ENCODE peak calls at places on chromosome 10, in eight cellular contexts. I, D, J, T, M, U, E and V are unnamed samples.

GRCh38 chr10:12689893-12690292 is 311.6 kb downstream of the CCDC3 start:
- DNase-seq in I (no peak), D (no peak), J (no peak), T (no peak), M (no peak), U (no peak), E (peak; percentile 22), V (no peak)

GRCh38 chr10:110775406-110775805 is 96.3 kb upstream of the PDCD4 start:
- DNase-seq in I (no peak), D (no peak), J (no peak), T (no peak), M (no peak), U (no peak), E (no peak), V (no peak)

GRCh38 chr10:122688293-122688989 is 11.2 kb downstream of the C10orf120 start:
- DNase-seq in I (no peak), D (peak; percentile 32), J (no peak), T (peak; percentile 37), M (peak; percentile 9), U (peak; percentile 9), E (no peak), V (peak; percentile 10)

GRCh38 chr10:72079356-72079755 is 9.0 kb downstream of the SPOCK2 start:
- DNase-seq in I (peak; percentile 88), D (no peak), J (no peak), T (no peak), M (no peak), U (no peak), E (no peak), V (no peak)

GRCh38 chr10:17523917-17524316 is 69.5 kb upstream of the ST8SIA6 start:
- DNase-seq in I (no peak), D (no peak), J (no peak), T (no peak), M (no peak), U (peak; percentile 29), E (no peak), V (no peak)

GRCh38 chr10:24209421-24209770 is 458 bp downstream of the KIAA1217 start:
- DNase-seq in I (no peak), D (no peak), J (no peak), T (peak; percentile 23), M (no peak), U (peak; percentile 70), E (no peak), V (peak; percentile 43)

GRCh38 chr10:30098624-30099023 is 39.2 kb upstream of the JCAD start:
- DNase-seq in I (no peak), D (peak; percentile 49), J (peak; percentile 63), T (peak; percentile 68), M (no peak), U (peak; percentile 88), E (no peak), V (peak; percentile 89)

GRCh38 chr10:115171392-115171960 is 78.3 kb downstream of the ATRNL1 start:
- DNase-seq in I (no peak), D (peak; percentile 16), J (no peak), T (peak; percentile 19), M (peak; percentile 44), U (no peak), E (no peak), V (peak; percentile 18)

GRCh38 chr10:50937230-50937907 is 51.9 kb upstream of the A1CF start:
- DNase-seq in I (no peak), D (peak; percentile 43), J (peak; percentile 15), T (peak; percentile 68), M (peak; percentile 71), U (peak; percentile 12), E (no peak), V (peak; percentile 73)

GRCh38 chr10:131773321-131773988 is 127.4 kb upstream of the PPP2R2D start:
- DNase-seq in I (no peak), D (no peak), J (no peak), T (no peak), M (no peak), U (no peak), E (no peak), V (no peak)

GRCh38 chr10:103111918-103112877 is 80.9 kb downstream of the NT5C2 start:
- DNase-seq in I (no peak), D (no peak), J (no peak), T (no peak), M (no peak), U (no peak), E (no peak), V (no peak)

GRCh38 chr10:20963056-20963455 is 65.9 kb upstream of the NEBL start:
- DNase-seq in I (no peak), D (no peak), J (no peak), T (no peak), M (no peak), U (no peak), E (no peak), V (no peak)

GRCh38 chr10:97852277-97852676 is 2.6 kb downstream of the GOLGA7B start:
- DNase-seq in I (no peak), D (no peak), J (no peak), T (no peak), M (no peak), U (peak; percentile 48), E (no peak), V (no peak)

GRCh38 chr10:99834410-99834809 is 52.0 kb downstream of the ABCC2 start:
- DNase-seq in I (no peak), D (no peak), J (no peak), T (peak; percentile 48), M (no peak), U (peak; percentile 91), E (no peak), V (peak; percentile 45)

GRCh38 chr10:128156999-128157755 is 31.0 kb upstream of the MKI67 start:
- DNase-seq in I (no peak), D (no peak), J (no peak), T (no peak), M (no peak), U (no peak), E (no peak), V (no peak)

GRCh38 chr10:118966131-118967125 is 63.1 kb upstream of the NANOS1 start:
- DNase-seq in I (no peak), D (no peak), J (no peak), T (no peak), M (no peak), U (no peak), E (no peak), V (no peak)

DNA sequence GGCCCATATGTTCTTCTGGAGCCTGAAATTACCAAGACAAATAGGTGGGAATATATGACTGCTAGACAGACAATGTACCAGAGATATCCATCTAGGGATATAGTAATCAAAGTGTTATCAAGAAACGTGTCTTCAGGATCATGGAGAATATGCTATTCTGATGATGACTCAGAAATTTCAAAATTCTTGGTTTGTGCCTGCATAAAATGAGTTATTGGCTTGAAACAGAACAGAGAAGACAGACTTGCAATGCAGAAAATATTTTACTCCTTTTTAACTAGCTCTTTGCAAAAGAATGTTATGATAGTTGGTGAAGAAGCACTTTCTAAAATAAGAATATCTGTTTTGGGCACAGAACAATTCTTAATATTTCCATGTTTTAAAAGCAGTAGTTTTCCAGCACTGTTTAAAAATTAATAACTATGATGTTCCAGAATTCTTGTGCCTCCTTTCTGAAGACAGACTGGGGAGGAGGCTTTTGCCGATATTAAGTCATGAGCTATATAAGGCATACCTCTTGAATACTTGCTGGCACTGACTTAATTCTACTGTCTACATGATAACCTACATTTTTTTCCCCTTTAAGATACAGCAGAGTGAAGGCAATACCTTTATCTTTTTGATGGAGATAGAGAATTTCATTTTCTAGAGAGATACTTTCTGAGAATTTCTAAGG is 34.4 kb upstream of the CABCOCO1 start:
- DNase-seq in I (no peak), D (no peak), J (no peak), T (peak; percentile 67), M (no peak), U (peak; percentile 24), E (no peak), V (peak; percentile 76)
- H3K4me3 ChIP-seq in I (no peak overlapping the region), D (no peak overlapping the region), J (no peak overlapping the region), T (no peak overlapping the region), M (no peak overlapping the region), U (no peak overlapping the region), E (no peak overlapping the region), V (no peak overlapping the region)

DNA sequence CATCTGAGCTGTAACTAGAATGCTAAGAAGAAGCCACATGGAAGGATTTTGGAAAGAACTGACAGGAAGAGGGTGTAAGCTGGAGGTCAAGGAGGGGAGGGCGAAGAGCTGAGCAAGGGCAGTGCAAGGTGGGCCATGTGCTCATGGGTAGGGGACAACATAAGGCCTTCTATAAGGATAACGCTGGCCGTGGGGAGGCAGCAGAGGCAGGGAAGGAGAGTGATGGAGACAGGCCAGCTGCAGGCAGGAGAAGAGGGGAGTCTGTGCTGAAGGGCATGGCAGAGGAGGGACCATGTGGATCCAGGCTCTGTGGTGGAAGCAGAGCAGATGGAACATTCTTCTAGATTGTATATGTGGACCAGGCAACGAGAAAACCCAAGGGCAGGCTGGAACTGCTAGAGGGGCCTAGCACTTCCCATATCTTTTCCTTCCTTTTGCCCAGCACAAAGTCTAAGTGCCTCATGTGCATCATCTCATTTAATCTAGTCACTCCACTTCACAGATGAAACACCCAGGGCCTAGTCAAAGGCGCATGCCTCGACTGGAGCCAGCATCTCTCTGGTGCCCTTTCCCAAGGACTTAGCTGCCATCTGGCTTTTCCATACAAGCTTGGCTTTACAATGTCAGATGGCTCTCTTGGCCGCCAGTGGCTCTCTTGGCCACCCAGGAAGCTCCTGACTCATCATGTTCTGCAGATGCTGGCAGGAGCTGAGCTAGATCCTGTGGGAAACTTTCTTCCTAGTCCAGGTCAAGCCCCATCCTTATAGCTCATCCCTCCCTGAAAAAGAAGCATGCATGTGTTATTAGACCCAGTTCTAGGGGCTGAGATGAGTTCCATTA is 6.6 kb downstream of the LRRC18 start:
- DNase-seq in I (no peak), D (no peak), J (no peak), T (no peak), M (no peak), U (no peak), E (no peak), V (no peak)
- TF ChIP-seq CTCF in I (no peak), D (no peak), J (no peak), T (no peak), M (no peak), U (no peak), E (no peak), V (no peak)

DNA sequence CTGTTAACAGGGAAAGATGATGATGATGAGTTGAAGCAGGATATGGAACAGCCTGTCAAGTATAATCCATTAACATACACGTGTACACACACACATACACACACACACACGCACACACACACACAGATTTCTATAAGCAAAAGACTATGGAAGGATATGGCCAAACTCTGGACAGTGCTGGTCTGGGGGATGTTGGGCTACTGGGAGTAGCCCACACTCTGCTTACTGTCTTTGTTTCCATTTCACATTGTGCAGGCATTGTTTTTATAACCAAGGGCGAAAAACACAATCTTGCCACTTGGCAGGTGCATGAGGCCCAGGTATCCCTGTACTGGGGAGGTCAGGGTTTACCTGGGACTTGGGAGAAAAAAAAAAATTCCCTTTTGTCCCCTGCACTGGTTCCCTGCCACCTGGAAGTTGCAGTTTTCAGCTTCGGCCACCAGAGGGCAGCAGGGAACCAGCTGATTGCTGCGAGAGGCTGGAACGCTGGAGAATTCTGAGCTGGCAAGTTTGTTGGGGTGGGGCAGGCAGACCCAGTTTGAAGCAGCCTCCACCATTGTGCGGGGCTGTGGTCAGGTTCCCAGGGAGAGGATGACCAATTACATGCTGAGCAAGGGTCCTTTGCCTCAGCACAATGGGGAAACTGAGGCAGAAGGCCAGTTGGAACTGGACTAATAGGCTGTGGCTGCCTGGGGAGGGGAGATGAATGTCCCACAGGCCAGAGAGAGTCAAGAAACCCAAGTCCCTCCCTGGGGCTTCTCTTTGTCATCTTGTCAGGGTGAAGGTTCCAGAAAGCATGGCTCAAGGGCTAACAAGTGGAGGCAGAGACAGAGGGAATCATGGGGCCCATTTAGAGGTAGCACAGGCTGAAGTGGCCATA is 27.3 kb downstream of the PPIF start:
- DNase-seq in I (peak; percentile 80), D (peak; percentile 58), J (peak; percentile 45), T (peak; percentile 76), M (peak; percentile 86), U (peak; percentile 56), E (peak; percentile 64), V (peak; percentile 82)
- H3K4me3 ChIP-seq in I (no peak overlapping the region), D (no peak overlapping the region), J (no peak overlapping the region), T (no peak overlapping the region), M (no peak overlapping the region), U (no peak overlapping the region), E (no peak overlapping the region), V (no peak overlapping the region)

GRCh38 chr10:5442056-5442989 is 30.0 kb downstream of the NET1 start:
- DNase-seq in I (peak; percentile 34), D (peak; percentile 78), J (no peak), T (peak; percentile 75), M (peak; percentile 65), U (peak; percentile 53), E (peak; percentile 57), V (peak; percentile 77)
- TF ChIP-seq CTCF in I (peak; percentile 96), D (peak; percentile 41), J (peak; percentile 73), T (peak; percentile 75), M (peak; percentile 68), U (peak; percentile 68), E (peak; percentile 71), V (peak; percentile 65)